ENCODE peak calls at places on chromosomes 7 and 10, in five cellular contexts. O, M, H, G and S are unnamed samples.

GRCh38 chr10:49609283-49610014 is 661 bp upstream of the SLC18A3 start:
- DNase-seq in H (no peak), G (no peak), O (no peak), M (no peak), S (peak)

GRCh38 chr10:43048301-43049051 is 28.4 kb upstream of the RET start:
- DNase-seq in M (no peak), H (no peak), O (no peak), G (no peak), S (no peak)

GRCh38 chr7:43674559-43675436 is 54.5 kb downstream of the COA1 start:
- DNase-seq in G (peak), O (no peak), H (no peak), M (no peak), S (no peak)

GRCh38 chr7:1536768-1537630 is 6.5 kb downstream of the MAFK start:
- DNase-seq in H (peak), G (peak), O (no peak), M (peak), S (peak)

GRCh38 chr7:98394377-98394836 is 6.5 kb downstream of the BAIAP2L1 start:
- DNase-seq in G (peak), O (no peak), M (no peak), H (no peak), S (no peak)

GRCh38 chr7:156438011-156438410 is 202.6 kb upstream of the RNF32 start:
- DNase-seq in O (no peak), M (no peak), G (no peak), H (no peak), S (no peak)

GRCh38 chr7:17523813-17524741 is 225.6 kb downstream of the AHR start:
- DNase-seq in M (peak), G (peak), O (no peak), H (peak), S (no peak)

GRCh38 chr7:136925049-136925448 is 56.6 kb downstream of the CHRM2 start:
- DNase-seq in G (no peak), O (no peak), H (no peak), M (no peak), S (no peak)

GRCh38 chr10:122029503-122030199 is 40.7 kb downstream of the TACC2 start:
- DNase-seq in H (no peak), M (no peak), O (no peak), G (no peak), S (no peak)

GRCh38 chr7:123624527-123625183 is 23.0 kb downstream of the ASB15 start:
- DNase-seq in G (no peak), O (peak), M (peak), H (no peak), S (peak)